ENCODE peak calls at places on chromosomes 3 and 15, in seven cellular contexts. H is mesendoderm, I is H9, B is trophoblast cell, Q is neuronal stem cell, K is H1, R is mesenchymal stem cell. T is an unnamed sample.
A peak's percentile ranks its signal among the peaks of the same experiment; 100 is the strongest.

GRCh38 chr3:194282436-194283122 is 68.5 kb downstream of the CPN2 start:
- DNase-seq in H (no peak), I (peak; percentile 18), B (no peak), Q (no peak), K (no peak), R (no peak), T (no peak)

GRCh38 chr3:71035314-71035713 is 548.2 kb downstream of the FOXP1 start:
- DNase-seq in H (no peak), I (no peak), B (no peak), Q (no peak), K (no peak), R (peak; percentile 49), T (peak; percentile 83)

GRCh38 chr3:146047485-146047884 is 113.5 kb downstream of the PLOD2 start:
- DNase-seq in H (no peak), I (no peak), B (no peak), Q (no peak), K (no peak), R (no peak), T (no peak)

GRCh38 chr3:21846976-21847375 is 96.0 kb upstream of the ZNF385D start:
- DNase-seq in H (no peak), I (no peak), B (no peak), Q (no peak), K (no peak), R (no peak), T (no peak)

GRCh38 chr3:193342551-193342950 is 36.0 kb downstream of the ATP13A5 start:
- DNase-seq in H (peak; percentile 44), I (no peak), B (peak; percentile 12), Q (no peak), K (no peak), R (no peak), T (no peak)

GRCh38 chr3:50294492-50295403 is 2.5 kb upstream of the IFRD2 start:
- DNase-seq in H (no peak), I (no peak), B (no peak), Q (no peak), K (no peak), R (no peak), T (no peak)

GRCh38 chr3:108441081-108441507 is 69.3 kb downstream of the MYH15 start:
- DNase-seq in H (peak; percentile 72), I (no peak), B (no peak), Q (peak; percentile 51), K (no peak), R (no peak), T (no peak)

GRCh38 chr3:31002730-31003129 is 108.3 kb upstream of the GADL1 start:
- DNase-seq in H (no peak), I (no peak), B (no peak), Q (no peak), K (no peak), R (no peak), T (no peak)

GRCh38 chr15:47551559-47551958 is 165.7 kb upstream of the SEMA6D start:
- DNase-seq in H (no peak), I (no peak), B (no peak), Q (no peak), K (no peak), R (no peak), T (no peak)

GRCh38 chr15:40097968-40098476 is 10.7 kb downstream of the BMF start:
- DNase-seq in H (no peak), I (no peak), B (no peak), Q (no peak), K (no peak), R (peak; percentile 60), T (no peak)

GRCh38 chr3:190306513-190307163 is 15.6 kb downstream of the CLDN1 start:
- DNase-seq in H (no peak), I (no peak), B (peak; percentile 6), Q (no peak), K (no peak), R (peak; percentile 52), T (peak; percentile 47)

GRCh38 chr3:150331978-150332568 is 76.0 kb upstream of the TSC22D2 start:
- DNase-seq in H (no peak), I (no peak), B (no peak), Q (no peak), K (no peak), R (no peak), T (no peak)

GRCh38 chr3:150520408-150520807 is 25.9 kb downstream of the SERP1 start:
- DNase-seq in H (no peak), I (no peak), B (peak; percentile 14), Q (no peak), K (no peak), R (no peak), T (no peak)

GRCh38 chr3:160486459-160486869 is 36.9 kb upstream of the TRIM59 start:
- DNase-seq in H (peak; percentile 37), I (no peak), B (peak; percentile 76), Q (peak; percentile 9), K (no peak), R (peak; percentile 52), T (peak; percentile 71)

GRCh38 chr15:96409231-96410138 is 79.0 kb downstream of the NR2F2 start:
- DNase-seq in H (peak; percentile 30), I (peak; percentile 46), B (peak; percentile 51), Q (no peak), K (no peak), R (no peak), T (peak; percentile 5)

GRCh38 chr15:68424754-68425390 is 7.1 kb downstream of the ITGA11 start:
- DNase-seq in H (no peak), I (no peak), B (no peak), Q (no peak), K (no peak), R (peak; percentile 48), T (peak; percentile 34)

GRCh38 chr15:101502572-101503295 is 13.2 kb upstream of the PCSK6 start:
- DNase-seq in H (no peak), I (no peak), B (no peak), Q (no peak), K (no peak), R (no peak), T (no peak)

GRCh38 chr3:165210132-165210531 is 13.9 kb upstream of the SLITRK3 start:
- DNase-seq in H (no peak), I (no peak), B (no peak), Q (no peak), K (no peak), R (peak; percentile 4), T (no peak)

GRCh38 chr3:83513677-83514076 is 1445.1 kb upstream of the CADM2 start:
- DNase-seq in H (peak; percentile 2), I (no peak), B (no peak), Q (no peak), K (no peak), R (no peak), T (no peak)

GRCh38 chr3:156670077-156670476 is 4.3 kb upstream of the TIPARP start:
- DNase-seq in H (no peak), I (no peak), B (no peak), Q (no peak), K (no peak), R (no peak), T (no peak)

GRCh38 chr3:119557874-119558264 is 1.5 kb downstream of the CD80 start:
- DNase-seq in H (no peak), I (no peak), B (no peak), Q (no peak), K (no peak), R (no peak), T (no peak)

GRCh38 chr3:41848745-41849574 is 112.9 kb downstream of the ULK4 start:
- DNase-seq in H (no peak), I (no peak), B (no peak), Q (no peak), K (no peak), R (peak; percentile 43), T (no peak)

GRCh38 chr15:32857732-32858131 is 139.9 kb downstream of the GREM1 start:
- DNase-seq in H (no peak), I (no peak), B (no peak), Q (no peak), K (no peak), R (no peak), T (no peak)

GRCh38 chr3:49841806-49842205 is 14.6 kb downstream of the TRAIP start:
- DNase-seq in H (no peak), I (no peak), B (no peak), Q (no peak), K (no peak), R (no peak), T (no peak)

GRCh38 chr3:99962703-99963102 is 145.0 kb downstream of the CMSS1 start:
- DNase-seq in H (no peak), I (no peak), B (peak; percentile 72), Q (no peak), K (no peak), R (peak; percentile 78), T (peak; percentile 91)

GRCh38 chr3:136982520-136983138 is 24.8 kb downstream of the IL20RB start:
- DNase-seq in H (no peak), I (no peak), B (no peak), Q (no peak), K (no peak), R (peak; percentile 70), T (no peak)
- H3K23ac ChIP-seq in H (no peak overlapping the region), I (no peak overlapping the region), B (no peak overlapping the region), Q (no peak overlapping the region), K (no peak overlapping the region), R (no peak overlapping the region), T (no peak overlapping the region)

DNA sequence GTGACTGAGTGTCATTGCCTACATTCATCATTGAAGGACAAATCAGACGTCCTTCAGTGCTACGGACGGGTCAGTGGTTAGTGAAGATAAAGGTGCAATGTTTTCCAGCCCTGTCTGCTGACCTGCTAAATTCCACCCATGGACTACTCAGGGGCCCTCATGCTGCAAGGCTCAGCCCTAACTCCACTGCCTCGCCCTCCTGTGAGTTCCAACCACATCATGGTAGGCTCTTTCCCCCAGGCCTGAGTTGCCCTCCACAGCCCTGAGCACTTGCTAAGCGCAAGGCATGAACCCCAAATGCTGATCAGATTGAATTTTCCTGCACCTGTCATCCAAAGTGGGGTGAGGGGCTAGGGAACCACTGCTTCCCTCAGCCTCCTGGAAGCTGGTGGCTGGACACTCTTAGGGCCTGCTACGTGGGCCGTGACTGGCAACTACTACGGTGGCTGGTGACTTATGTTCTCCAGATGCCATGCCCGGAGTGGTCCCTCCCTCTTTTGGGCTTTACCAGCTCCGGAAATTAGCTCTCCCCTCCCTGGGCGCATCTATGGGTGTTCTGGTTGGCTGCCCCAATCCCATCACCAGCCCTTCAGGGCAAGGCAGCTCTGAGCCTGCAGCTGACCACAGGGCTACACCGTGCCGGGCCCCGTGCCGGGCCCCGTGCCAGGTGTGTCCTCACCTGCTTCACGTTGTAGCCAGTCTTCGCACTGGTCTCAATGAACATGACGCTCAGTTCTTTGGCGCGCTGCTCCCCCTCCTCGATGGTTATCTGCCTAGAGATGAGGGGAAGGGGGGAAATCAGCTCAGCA is 32.1 kb downstream of the SRPRB start:
- DNase-seq in H (no peak), I (peak; percentile 4), B (no peak), Q (no peak), K (no peak), R (no peak), T (no peak)
- H3K23ac ChIP-seq in H (no peak overlapping the region), I (no peak overlapping the region), B (peak overlapping the region; percentile 40), Q (no peak overlapping the region), K (no peak overlapping the region), R (no peak overlapping the region), T (no peak overlapping the region)

GRCh38 chr15:75446146-75446545 is 5.3 kb downstream of the SIN3A start:
- DNase-seq in H (no peak), I (no peak), B (peak; percentile 36), Q (no peak), K (no peak), R (no peak), T (no peak)
- H3K23ac ChIP-seq in H (no peak overlapping the region), I (no peak overlapping the region), B (peak overlapping the region; percentile 46), Q (no peak overlapping the region), K (no peak overlapping the region), R (no peak overlapping the region), T (no peak overlapping the region)

DNA sequence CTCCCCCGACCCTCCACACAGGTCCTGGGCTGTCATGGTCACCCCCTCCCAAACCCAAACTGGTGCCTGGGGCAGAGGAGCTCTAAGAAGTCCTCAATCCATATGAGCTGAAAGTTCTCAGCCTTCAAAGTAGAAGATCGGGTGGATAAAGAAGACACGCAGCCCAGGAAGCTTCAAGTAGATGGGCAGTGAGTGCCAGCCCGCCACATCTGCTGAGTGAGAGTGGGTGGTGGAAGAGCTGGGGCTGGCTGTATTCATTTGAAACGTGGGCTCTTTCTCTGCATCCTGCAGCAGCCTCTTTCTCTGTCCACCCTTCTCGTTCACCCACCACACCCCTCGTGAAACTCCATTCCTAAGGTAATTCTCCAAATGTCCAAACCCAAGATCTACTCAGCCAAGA is 363.8 kb upstream of the ICE2 start:
- DNase-seq in H (no peak), I (no peak), B (no peak), Q (no peak), K (no peak), R (no peak), T (no peak)
- H3K23ac ChIP-seq in H (no peak overlapping the region), I (no peak overlapping the region), B (no peak overlapping the region), Q (no peak overlapping the region), K (no peak overlapping the region), R (no peak overlapping the region), T (no peak overlapping the region)

T was measured in IMR-90.